ENCODE peak calls at places on chromosomes 4 and X, in ten cellular contexts. X is left ventricle myocardium superior; N is activated T-helper 1 cell treated with anti-CD3 and anti-CD28 coated beads, Interleukin-2, amount 50 U/mL, for 16 hours; G is stimulated activated CD8-positive, alpha-beta memory T cell treated with anti-CD3 and anti-CD28 coated beads, Interleukin-4, amount 100 ng/mL, for 1 hour; Q is effector memory CD8-positive, alpha-beta T cell; S is endothelial cell of umbilical vein; E is mesenchymal stem cell; K is AG09319; T is renal cortical epithelial cell; R is spleen. A is an unnamed sample.

GRCh38 chrX:51878056-51878455 is 15.4 kb upstream of the MAGED1 start:
- DNase-seq in S (no peak), E (no peak), G (no peak), X (no peak), R (no peak), K (no peak), Q (no peak), T (peak), N (no peak), A (no peak)

GRCh38 chrX:110086916-110087484 is 84.1 kb downstream of the TMEM164 start:
- DNase-seq in Q (no peak), E (peak), T (peak), R (no peak), X (no peak), G (no peak), S (peak), N (no peak), K (peak), A (no peak)

GRCh38 chrX:3815896-3816664 is 102.6 kb upstream of the PRKX start:
- DNase-seq in E (peak), K (no peak), N (no peak), X (peak), T (no peak), R (peak), S (peak), G (peak), Q (peak), A (peak)

GRCh38 chr4:70505152-70505748 is 13.1 kb upstream of the AMTN start:
- DNase-seq in S (peak), E (peak), T (peak), N (peak), R (peak), K (peak), G (no peak), X (peak), Q (peak), A (peak)

GRCh38 chrX:47637546-47638195 is 7.9 kb upstream of the CFP start:
- DNase-seq in N (no peak), S (peak), X (peak), R (peak), K (no peak), T (no peak), G (no peak), Q (no peak), E (no peak), A (peak)

GRCh38 chr4:17664755-17665154 is 50.3 kb downstream of the MED28 start:
- DNase-seq in R (no peak), T (peak), X (no peak), Q (no peak), S (no peak), N (no peak), G (no peak), E (no peak), K (no peak), A (no peak)

GRCh38 chrX:123525131-123525725 is 207.6 kb downstream of the THOC2 start:
- DNase-seq in G (no peak), X (no peak), K (no peak), R (no peak), E (no peak), Q (no peak), N (no peak), T (no peak), S (no peak), A (no peak)

GRCh38 chr4:80184791-80185756 is 12.2 kb upstream of the PRDM8 start:
- DNase-seq in S (no peak), X (no peak), K (no peak), G (no peak), T (no peak), N (no peak), R (peak), E (peak), Q (no peak), A (no peak)

GRCh38 chr4:84063618-84064017 is 435.5 kb downstream of the NKX6-1 start:
- DNase-seq in S (no peak), T (no peak), G (no peak), E (no peak), X (no peak), R (no peak), Q (no peak), K (no peak), N (no peak), A (no peak)

GRCh38 chr4:166003811-166004210 is 130.8 kb downstream of the TLL1 start:
- DNase-seq in X (no peak), G (no peak), K (no peak), N (no peak), T (no peak), S (peak), Q (no peak), E (no peak), R (no peak), A (no peak)

GRCh38 chrX:46572295-46572936 is 1.1 kb upstream of the CHST7 start:
- DNase-seq in S (no peak), N (no peak), X (no peak), E (no peak), G (no peak), K (no peak), R (no peak), Q (peak), T (no peak), A (peak)

GRCh38 chr4:93829531-93830089 is 1.1 kb downstream of the ATOH1 start:
- DNase-seq in Q (no peak), X (no peak), T (no peak), N (no peak), E (no peak), R (no peak), S (no peak), G (no peak), K (no peak), A (no peak)

GRCh38 chr4:48954314-48954713 is 31.8 kb upstream of the CWH43 start:
- DNase-seq in Q (no peak), E (peak), R (no peak), X (no peak), G (no peak), N (no peak), S (no peak), K (no peak), T (peak), A (no peak)

GRCh38 chr4:173213296-173213695 is 44.7 kb downstream of the GALNT7 start:
- DNase-seq in K (no peak), R (no peak), Q (no peak), T (peak), G (no peak), E (no peak), S (no peak), N (no peak), X (no peak), A (no peak)

GRCh38 chr4:79856196-79856595 is 216.8 kb downstream of the ANTXR2 start:
- DNase-seq in G (no peak), R (no peak), X (no peak), S (no peak), E (no peak), T (no peak), K (no peak), Q (no peak), N (no peak), A (no peak)

GRCh38 chr4:69849969-69850368 is 10.0 kb downstream of the SULT1E1 start:
- DNase-seq in Q (no peak), E (no peak), T (no peak), K (no peak), R (no peak), N (no peak), S (no peak), X (no peak), G (no peak), A (no peak)

GRCh38 chrX:99914676-99915075 is 495.4 kb downstream of the PCDH19 start:
- DNase-seq in Q (no peak), T (no peak), S (no peak), K (no peak), N (no peak), X (no peak), E (no peak), G (no peak), R (no peak), A (no peak)

GRCh38 chrX:155326610-155327009 is 7.8 kb downstream of the CLIC2 start:
- DNase-seq in R (no peak), T (no peak), K (no peak), G (no peak), X (no peak), Q (no peak), S (no peak), E (no peak), N (no peak), A (no peak)

GRCh38 chrX:96140796-96141195 is 543.8 kb upstream of the DIAPH2 start:
- DNase-seq in E (peak), R (no peak), G (no peak), K (no peak), Q (no peak), S (no peak), X (no peak), T (no peak), N (no peak), A (no peak)

GRCh38 chrX:110509778-110510510 is 151.3 kb downstream of the RTL9 start:
- DNase-seq in K (no peak), E (peak), R (no peak), Q (no peak), N (no peak), T (peak), X (no peak), G (no peak), S (no peak), A (no peak)

GRCh38 chr4:6416518-6417286 is 55.7 kb downstream of the PPP2R2C start:
- DNase-seq in Q (no peak), S (no peak), E (no peak), K (no peak), X (no peak), G (no peak), T (no peak), R (peak), N (no peak), A (no peak)

GRCh38 chr4:16860506-16860905 is 37.9 kb downstream of the LDB2 start:
- DNase-seq in N (no peak), X (no peak), G (no peak), R (no peak), E (peak), Q (no peak), S (peak), K (peak), T (peak), A (no peak)

GRCh38 chrX:118499295-118499694 is 3.7 kb downstream of the DOCK11 start:
- DNase-seq in Q (no peak), K (no peak), G (no peak), E (no peak), N (no peak), S (no peak), R (no peak), T (peak), X (no peak), A (no peak)

GRCh38 chr4:183100298-183100599 is 1.2 kb downstream of the WWC2 start:
- DNase-seq in S (no peak), X (no peak), N (no peak), Q (no peak), G (no peak), T (no peak), R (no peak), E (no peak), K (no peak), A (no peak)

GRCh38 chrX:85196319-85196718 is 47.3 kb downstream of the SATL1 start:
- DNase-seq in X (no peak), S (no peak), T (no peak), K (no peak), R (no peak), N (no peak), E (no peak), G (no peak), Q (no peak), A (no peak)

GRCh38 chrX:138897621-138898492 is 186.3 kb upstream of the FGF13 start:
- DNase-seq in R (no peak), N (no peak), K (no peak), E (no peak), X (no peak), S (no peak), T (no peak), Q (no peak), G (no peak), A (no peak)

GRCh38 chr4:28723371-28723770 is 1862.7 kb downstream of the STIM2 start:
- DNase-seq in T (no peak), S (no peak), R (no peak), N (no peak), X (no peak), G (no peak), Q (no peak), E (no peak), K (no peak), A (no peak)

GRCh38 chr4:86043755-86044592 is 315.9 kb downstream of the MAPK10 start:
- DNase-seq in T (peak), S (peak), K (peak), E (peak), Q (no peak), G (no peak), R (no peak), X (no peak), N (no peak), A (no peak)

GRCh38 chr4:87036713-87037112 is 101.9 kb downstream of the AFF1 start:
- DNase-seq in X (no peak), T (no peak), K (no peak), N (no peak), G (no peak), Q (no peak), E (no peak), S (no peak), R (no peak), A (no peak)

GRCh38 chrX:50183891-50184290 is 16.9 kb downstream of the AKAP4 start:
- DNase-seq in S (no peak), G (no peak), T (no peak), Q (no peak), R (no peak), N (no peak), K (no peak), E (no peak), X (no peak), A (no peak)

GRCh38 chr4:41057456-41057855 is 156.9 kb downstream of the APBB2 start:
- DNase-seq in N (no peak), E (peak), G (no peak), Q (no peak), X (no peak), K (peak), R (no peak), T (peak), S (no peak), A (no peak)

GRCh38 chr4:172104534-172104933 is 291.3 kb downstream of the GALNTL6 start:
- DNase-seq in E (no peak), N (no peak), S (no peak), R (no peak), X (no peak), T (no peak), K (no peak), G (no peak), Q (no peak), A (no peak)

GRCh38 chr4:144302704-144303536 is 162.4 kb upstream of the GYPA start:
- DNase-seq in T (no peak), R (no peak), X (no peak), Q (no peak), K (no peak), G (no peak), E (no peak), S (no peak), N (no peak), A (no peak)

GRCh38 chrX:39903343-39903742 is 194.4 kb downstream of the BCOR start:
- DNase-seq in G (no peak), R (no peak), N (no peak), S (no peak), T (peak), X (no peak), Q (no peak), E (peak), K (peak), A (no peak)

GRCh38 chr4:37745946-37746345 is 59.8 kb upstream of the RELL1 start:
- DNase-seq in N (no peak), X (no peak), Q (no peak), K (no peak), G (no peak), R (no peak), T (no peak), E (no peak), S (no peak), A (no peak)

GRCh38 chrX:50327235-50327634 is 122.7 kb downstream of the CCNB3 start:
- DNase-seq in X (no peak), S (no peak), Q (no peak), N (no peak), E (no peak), G (no peak), T (no peak), K (no peak), R (no peak), A (no peak)

GRCh38 chr4:100095729-100096595 is 94.3 kb downstream of the DDIT4L start:
- DNase-seq in R (no peak), S (peak), K (peak), N (no peak), Q (peak), G (peak), T (peak), X (peak), E (peak), A (peak)

GRCh38 chr4:47705326-47705981 is 132.4 kb downstream of the CORIN start:
- DNase-seq in X (no peak), G (no peak), E (peak), S (no peak), K (no peak), Q (no peak), R (no peak), T (peak), N (no peak), A (no peak)

GRCh38 chr4:113049421-113050355 is at the start of gene ANK2:
- DNase-seq in X (no peak), T (peak), G (no peak), E (no peak), K (no peak), S (no peak), Q (no peak), N (no peak), R (no peak), A (no peak)

A was measured in stimulated activated CD4-positive, alpha-beta T cell treated with anti-CD3 and anti-CD28 coated beads, Interleukin-12 subunit alpha, Interleukin-12 subunit beta, amount 100 ng/mL, for 24 hours.